ENCODE peak calls at places on chromosomes 12 and 14, in eight cellular contexts. X is stomach, T is testis, H is A549, C is breast epithelium, Q is transverse colon, V is thyroid gland, G is tibial nerve. I is an unnamed sample. For H3K4me1, the result is how much of the 10 kb centered on the place peaks cover.

GRCh38 chr12:44428825-44429224 is 447.3 kb downstream of the NELL2 start:
- DNase-seq in X (no peak), T (no peak), H (no peak), C (no peak), Q (no peak), V (no peak), G (no peak), I (no peak)

GRCh38 chr12:33614630-33615029 is 175.0 kb upstream of the SYT10 start:
- DNase-seq in X (no peak), T (no peak), H (no peak), C (no peak), Q (no peak), V (no peak), G (no peak), I (no peak)

GRCh38 chr12:105814283-105814682 is 324.5 kb downstream of the NUAK1 start:
- DNase-seq in X (no peak), T (no peak), H (no peak), C (no peak), Q (no peak), V (no peak), G (no peak), I (no peak)

GRCh38 chr14:75068294-75069020 is 984 bp upstream of the ZC2HC1C start:
- DNase-seq in X (no peak), T (no peak), H (no peak), C (no peak), Q (no peak), V (no peak), G (no peak), I (no peak)

GRCh38 chr12:76685246-76685678 is 78.7 kb upstream of the ZDHHC17 start:
- DNase-seq in X (no peak), T (peak), H (peak), C (no peak), Q (peak), V (peak), G (no peak), I (no peak)

GRCh38 chr12:124073636-124074035 is 100.6 kb downstream of the ZNF664 start:
- DNase-seq in X (no peak), T (no peak), H (no peak), C (no peak), Q (no peak), V (no peak), G (no peak), I (no peak)

GRCh38 chr14:104107101-104107581 is 21.6 kb downstream of the ASPG start:
- DNase-seq in X (peak), T (no peak), H (no peak), C (peak), Q (no peak), V (peak), G (no peak), I (no peak)

GRCh38 chr12:14901228-14901562 is 15.5 kb upstream of the MGP start:
- DNase-seq in X (no peak), T (peak), H (peak), C (no peak), Q (no peak), V (no peak), G (no peak), I (no peak)

GRCh38 chr14:79037593-79037992 is 867.4 kb downstream of the NRXN3 start:
- DNase-seq in X (no peak), T (no peak), H (no peak), C (no peak), Q (no peak), V (no peak), G (no peak), I (no peak)

GRCh38 chr12:94134226-94134795 is 14.1 kb upstream of the PLXNC1 start:
- DNase-seq in X (no peak), T (peak), H (peak), C (no peak), Q (no peak), V (no peak), G (no peak), I (no peak)

GRCh38 chr12:28954333-28954732 is 194.7 kb upstream of the FAR2 start:
- DNase-seq in X (no peak), T (no peak), H (no peak), C (no peak), Q (no peak), V (no peak), G (no peak), I (no peak)

GRCh38 chr12:132550014-132550802 is 60.2 kb downstream of the LRCOL1 start:
- DNase-seq in X (no peak), T (peak), H (no peak), C (no peak), Q (no peak), V (no peak), G (no peak), I (no peak)

GRCh38 chr12:107288414-107289125 is 195.2 kb upstream of the CRY1 start:
- DNase-seq in X (no peak), T (no peak), H (no peak), C (no peak), Q (no peak), V (no peak), G (no peak), I (no peak)

GRCh38 chr14:106491851-106492250 is 965.5 kb downstream of the TMEM121 start:
- DNase-seq in X (no peak), T (peak), H (peak), C (no peak), Q (peak), V (no peak), G (no peak), I (no peak)

GRCh38 chr12:109944975-109945374 is 44.9 kb downstream of the TCHP start:
- DNase-seq in X (no peak), T (peak), H (peak), C (no peak), Q (no peak), V (peak), G (no peak), I (no peak)

GRCh38 chr14:51398898-51399297 is 158.9 kb downstream of the TMX1 start:
- DNase-seq in X (no peak), T (no peak), H (peak), C (no peak), Q (no peak), V (no peak), G (no peak), I (no peak)

GRCh38 chr14:33273978-33274377 is 335.3 kb downstream of the NPAS3 start:
- DNase-seq in X (no peak), T (no peak), H (no peak), C (no peak), Q (no peak), V (no peak), G (no peak), I (no peak)

GRCh38 chr12:115998789-115999478 is 278.6 kb downstream of the MED13L start:
- DNase-seq in X (no peak), T (no peak), H (no peak), C (no peak), Q (no peak), V (no peak), G (no peak), I (no peak)

GRCh38 chr14:73610692-73611091 is 1.6 kb upstream of the ACOT6 start:
- DNase-seq in X (no peak), T (peak), H (no peak), C (no peak), Q (no peak), V (peak), G (no peak), I (no peak)

DNA sequence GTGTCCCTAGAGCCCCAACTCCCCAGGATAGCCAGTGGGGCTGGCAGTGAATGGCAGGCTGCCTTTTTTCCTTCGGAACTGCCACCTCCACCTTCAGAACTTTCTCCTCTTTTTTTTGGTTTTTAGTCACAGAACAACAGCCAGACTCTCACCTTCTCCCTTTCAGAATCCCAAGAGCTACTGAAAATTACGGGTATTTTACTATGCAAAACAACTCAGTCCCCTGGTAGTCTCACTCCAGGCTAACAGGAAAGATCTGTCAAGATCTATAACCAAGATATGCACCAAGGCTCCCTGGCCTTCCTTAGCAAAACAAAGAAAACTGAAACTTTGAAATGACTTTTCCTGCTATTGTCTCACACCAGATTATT is 12.5 kb downstream of the PLEKHG6 start:
- DNase-seq in X (no peak), T (no peak), H (no peak), C (no peak), Q (no peak), V (no peak), G (no peak), I (no peak)
- H3K4me3 ChIP-seq in X (no peak), T (no peak), H (no peak), C (no peak), Q (no peak), V (no peak), G (no peak), I (no peak)

GRCh38 chr12:3107071-3107583 is 29.9 kb downstream of the TSPAN9 start:
- DNase-seq in X (no peak), T (no peak), H (no peak), C (no peak), Q (no peak), V (no peak), G (no peak), I (no peak)

GRCh38 chr12:3105690-3106479 is 28.7 kb downstream of the TSPAN9 start:
- DNase-seq in X (no peak), T (no peak), H (no peak), C (no peak), Q (no peak), V (no peak), G (no peak), I (no peak)

GRCh38 chr12:3110579-3110978 is 33.4 kb downstream of the TSPAN9 start:
- DNase-seq in X (no peak), T (no peak), H (no peak), C (no peak), Q (no peak), V (no peak), G (no peak), I (no peak)

GRCh38 chr12:3106564-3106963 is 29.4 kb downstream of the TSPAN9 start:
- DNase-seq in X (no peak), T (no peak), H (no peak), C (no peak), Q (no peak), V (peak), G (no peak), I (no peak)

GRCh38 chr12:3107954-3108353 is 30.8 kb downstream of the TSPAN9 start:
- DNase-seq in X (no peak), T (no peak), H (no peak), C (no peak), Q (no peak), V (no peak), G (no peak), I (no peak)
- H3K4me1 ChIP-seq in X (under half), T (under half), H (under half), C (under half), Q (under half), V (under half), G (under half), I (half or more)

DNA sequence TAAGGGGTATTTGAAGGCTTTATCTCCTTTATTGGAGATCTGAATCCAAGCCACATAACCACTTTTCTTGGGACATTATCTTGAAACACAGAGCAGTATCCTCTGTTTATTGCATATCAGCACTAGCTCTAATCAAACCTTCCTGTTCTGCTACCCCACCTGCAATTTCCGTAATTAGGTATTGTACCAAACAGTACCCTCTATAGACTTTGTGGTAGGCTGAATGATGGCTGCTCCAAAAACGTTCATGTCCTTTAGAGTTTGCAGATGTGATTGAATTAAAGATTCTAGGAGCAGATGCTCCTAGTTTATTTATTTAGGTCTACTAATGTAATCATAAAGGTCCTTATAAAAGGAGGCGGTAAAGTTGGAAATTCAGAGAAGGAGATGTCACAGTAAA is 573.0 kb upstream of the ATXN7L3B start:
- DNase-seq in X (no peak), T (no peak), H (no peak), C (no peak), Q (no peak), V (no peak), G (no peak), I (no peak)
- TF ChIP-seq POLR2A in X (no peak), T (no peak), H (no peak), C (no peak), Q (no peak), V (no peak), G (no peak), I (no peak)

GRCh38 chr14:71262466-71262865 is 355.2 kb downstream of the PCNX1 start:
- DNase-seq in X (no peak), T (no peak), H (no peak), C (no peak), Q (no peak), V (no peak), G (no peak), I (no peak)

GRCh38 chr14:71271166-71271945 is 364.1 kb downstream of the PCNX1 start:
- DNase-seq in X (no peak), T (no peak), H (no peak), C (no peak), Q (no peak), V (no peak), G (no peak), I (no peak)

GRCh38 chr14:71267691-71268090 is 360.4 kb downstream of the PCNX1 start:
- DNase-seq in X (no peak), T (no peak), H (no peak), C (no peak), Q (no peak), V (no peak), G (no peak), I (no peak)

GRCh38 chr14:71264260-71264659 is 357.0 kb downstream of the PCNX1 start:
- DNase-seq in X (no peak), T (no peak), H (no peak), C (no peak), Q (no peak), V (no peak), G (no peak), I (no peak)

DNA sequence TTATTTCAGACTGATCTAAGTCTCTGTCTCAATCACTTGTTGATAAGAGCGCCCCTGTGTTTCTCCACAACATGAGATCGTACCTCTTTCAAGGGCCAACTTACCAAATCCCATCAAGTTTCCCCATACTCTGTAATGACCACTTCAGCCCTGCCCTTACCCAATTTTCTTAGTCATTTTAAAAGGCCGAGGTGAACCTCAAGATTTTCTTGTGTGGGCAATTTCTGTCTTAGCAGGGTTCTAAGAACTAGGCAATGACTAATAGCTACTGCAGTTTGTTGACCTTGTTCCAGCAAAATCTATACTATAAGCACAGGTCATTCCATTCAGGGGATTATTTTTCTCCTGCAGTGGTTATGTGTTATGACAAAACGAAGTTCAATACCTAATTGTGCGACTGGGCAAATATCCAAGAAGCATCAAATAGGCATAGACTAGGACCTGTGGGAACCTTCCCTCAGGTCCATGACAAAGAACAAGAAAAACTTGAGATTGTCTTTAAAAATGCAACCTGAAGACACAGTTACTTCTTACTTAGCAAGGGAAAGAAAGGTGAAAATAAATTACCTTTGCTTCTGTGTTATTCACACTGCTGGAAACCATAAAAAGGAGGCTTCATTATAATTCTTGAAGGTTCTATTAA is 359.9 kb downstream of the PCNX1 start:
- DNase-seq in X (no peak), T (no peak), H (no peak), C (no peak), Q (no peak), V (no peak), G (no peak), I (no peak)
- H3K4me3 ChIP-seq in X (peak), T (no peak), H (no peak), C (peak), Q (no peak), V (no peak), G (no peak), I (no peak)

GRCh38 chr12:6641131-6641530 is 5.4 kb upstream of the LPAR5 start:
- DNase-seq in X (no peak), T (peak), H (no peak), C (no peak), Q (no peak), V (no peak), G (no peak), I (no peak)
- H3K4me1 ChIP-seq in X (under half), T (under half), H (under half), C (under half), Q (under half), V (under half), G (under half), I (under half)

DNA sequence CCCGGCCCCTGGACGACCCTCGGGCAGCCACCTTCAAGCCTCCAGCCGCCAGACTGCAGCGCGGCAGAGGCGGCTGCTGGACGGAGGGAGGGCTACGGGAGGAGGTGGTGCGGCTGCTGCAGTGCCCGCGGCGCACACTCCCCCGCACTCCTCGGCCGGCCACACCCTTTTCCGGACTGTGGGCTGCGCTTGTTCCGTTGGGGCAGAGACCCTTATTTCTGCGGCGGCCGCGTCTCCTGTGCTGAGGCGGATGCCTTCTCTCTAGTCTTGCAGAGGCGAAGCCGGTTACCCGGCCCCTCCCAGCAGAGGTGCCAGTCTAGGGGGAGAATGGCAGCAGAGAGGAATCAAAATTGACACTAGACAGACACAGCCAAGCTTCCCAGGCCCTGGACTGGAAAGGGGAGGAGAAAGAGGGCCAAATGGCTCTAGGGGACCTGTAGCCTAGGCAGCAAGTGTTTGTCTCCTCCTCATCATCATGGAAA is 1.2 kb downstream of the ESYT1 start:
- DNase-seq in X (peak), T (peak), H (peak), C (peak), Q (peak), V (peak), G (no peak), I (no peak)
- TF ChIP-seq POLR2A in X (no peak), T (no peak), H (no peak), C (no peak), Q (peak), V (peak), G (no peak), I (peak)

DNA sequence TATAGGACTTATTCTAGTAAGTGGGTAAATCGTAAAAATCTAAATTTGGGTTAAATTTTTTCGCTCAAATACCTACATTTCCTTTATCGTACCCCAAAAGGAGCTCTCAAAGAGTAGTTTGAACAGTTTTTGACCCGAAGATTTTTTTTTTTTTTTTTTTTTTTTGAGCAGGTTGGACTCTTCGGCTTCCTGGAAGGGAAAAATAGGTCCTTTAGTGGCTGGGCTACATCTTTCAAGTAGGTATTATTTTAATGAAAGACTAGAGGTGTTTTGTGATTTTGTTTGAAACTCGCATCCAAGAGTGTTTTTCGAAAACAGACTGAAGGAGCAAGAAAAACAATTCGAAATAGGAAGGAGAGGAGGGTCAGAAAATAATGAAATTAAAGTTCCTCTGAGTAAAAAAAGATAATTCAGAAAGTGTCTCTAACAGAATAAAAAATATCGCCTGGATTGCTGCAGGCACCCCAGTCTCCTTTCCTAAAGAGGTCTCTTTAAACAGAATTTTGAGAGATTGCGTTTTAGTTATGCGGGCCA is 6.0 kb downstream of the CDKN1B start:
- DNase-seq in X (no peak), T (no peak), H (peak), C (no peak), Q (no peak), V (no peak), G (no peak), I (no peak)
- H3K4me3 ChIP-seq in X (peak), T (peak), H (peak), C (peak), Q (peak), V (peak), G (peak), I (peak)